ENCODE peak calls at places on chromosomes 6 and 20, in ten cellular contexts. G is GM23248, D is fibroblast of lung, C is GM23338, F is hepatocyte, A is HCT116, O is HepG2, K is mammary epithelial cell, M is A673, T is DND-41. J is an unnamed sample. For H3K36me3, the result is how much of the 10 kb centered on the place peaks cover.

GRCh38 chr6:99613398-99613704 is 6.7 kb downstream of the PRDM13 start:
- DNase-seq in O (no peak), M (peak), C (peak), A (no peak), G (peak), F (peak), T (no peak), K (no peak), D (peak), J (no peak)

GRCh38 chr20:4451487-4451886 is 270.2 kb upstream of the PRND start:
- DNase-seq in T (no peak), K (peak), C (no peak), A (no peak), G (no peak), O (no peak), F (no peak), M (no peak), D (peak), J (no peak)

GRCh38 chr6:120916844-120917243 is 417.4 kb downstream of the TBC1D32 start:
- DNase-seq in M (no peak), F (no peak), G (no peak), O (no peak), K (no peak), A (no peak), D (no peak), T (no peak), C (peak), J (no peak)

GRCh38 chr20:32189691-32190607 is 17.6 kb downstream of the PLAGL2 start:
- DNase-seq in C (peak), M (peak), G (peak), K (no peak), O (no peak), D (peak), A (no peak), T (peak), F (peak), J (no peak)

GRCh38 chr6:124830506-124830905 is 131.7 kb upstream of the RNF217 start:
- DNase-seq in A (no peak), D (no peak), C (no peak), M (no peak), K (no peak), G (no peak), T (no peak), F (no peak), O (no peak), J (no peak)

GRCh38 chr6:45654673-45655072 is 276.9 kb upstream of the SUPT3H start:
- DNase-seq in C (no peak), O (no peak), K (peak), T (no peak), F (no peak), M (no peak), G (peak), D (no peak), A (no peak), J (no peak)

GRCh38 chr6:139939189-139939979 is 564.9 kb upstream of the CITED2 start:
- DNase-seq in G (no peak), M (peak), F (no peak), O (no peak), D (no peak), C (peak), K (no peak), A (no peak), T (no peak), J (no peak)

GRCh38 chr20:53736757-53737403 is 143.2 kb upstream of the ZNF217 start:
- DNase-seq in A (no peak), G (peak), C (peak), F (no peak), M (no peak), T (no peak), K (peak), O (no peak), D (no peak), J (no peak)

GRCh38 chr20:46438156-46438750 is 31.8 kb upstream of the ELMO2 start:
- DNase-seq in O (peak), T (peak), C (peak), M (peak), D (peak), G (peak), A (peak), F (peak), K (peak), J (no peak)

GRCh38 chr6:108562503-108562993 is 1.8 kb downstream of the FOXO3 start:
- DNase-seq in K (peak), D (peak), O (peak), A (peak), F (peak), G (peak), C (peak), T (peak), M (peak), J (peak)

GRCh38 chr6:22221211-22221610 is 75.6 kb downstream of the PRL start:
- DNase-seq in C (no peak), F (no peak), D (no peak), M (no peak), K (peak), A (no peak), O (no peak), G (no peak), T (no peak), J (no peak)

GRCh38 chr6:150273457-150274309 is 95.1 kb upstream of the IYD start:
- DNase-seq in K (no peak), O (no peak), C (no peak), A (no peak), G (no peak), D (no peak), T (no peak), F (no peak), M (no peak), J (no peak)

GRCh38 chr6:132202569-132202968 is 198.7 kb downstream of the MOXD1 start:
- DNase-seq in D (peak), C (no peak), M (peak), A (no peak), T (no peak), K (no peak), G (peak), O (no peak), F (peak), J (no peak)

GRCh38 chr6:46573140-46573539 is 79.5 kb downstream of the CYP39A1 start:
- DNase-seq in C (no peak), D (no peak), M (no peak), K (no peak), F (no peak), T (no peak), G (no peak), A (no peak), O (no peak), J (no peak)

GRCh38 chr20:10225439-10226080 is 6.9 kb downstream of the SNAP25 start:
- DNase-seq in K (no peak), A (no peak), C (peak), M (peak), O (peak), D (peak), G (peak), F (peak), T (no peak), J (no peak)

GRCh38 chr6:9307786-9308185 is 872.4 kb upstream of the SLC35B3 start:
- DNase-seq in A (no peak), O (no peak), M (no peak), K (peak), C (no peak), T (no peak), F (no peak), G (no peak), D (no peak), J (no peak)

GRCh38 chr20:57392130-57392445 is 892 bp downstream of the RBM38 start:
- DNase-seq in M (peak), D (no peak), F (no peak), K (no peak), T (no peak), A (no peak), O (no peak), G (no peak), C (no peak), J (peak)

GRCh38 chr6:43627008-43627825 is 1.8 kb downstream of the GTPBP2 start:
- DNase-seq in A (peak), C (no peak), T (no peak), M (peak), D (peak), O (peak), K (peak), F (peak), G (peak), J (no peak)

GRCh38 chr6:45327956-45328522 is at the start of gene RUNX2:
- DNase-seq in T (peak), G (peak), O (no peak), K (peak), A (no peak), F (peak), M (peak), C (peak), D (peak), J (peak)

GRCh38 chr6:140931581-140931980 is 1201.1 kb upstream of the GJE1 start:
- DNase-seq in O (no peak), D (no peak), M (no peak), A (no peak), F (no peak), T (no peak), K (no peak), G (no peak), C (no peak), J (no peak)

GRCh38 chr20:10201321-10201870 is 17.2 kb upstream of the SNAP25 start:
- DNase-seq in A (no peak), F (no peak), D (peak), M (no peak), C (no peak), G (no peak), K (no peak), O (no peak), T (no peak), J (no peak)

GRCh38 chr6:150140236-150140969 is 2.4 kb upstream of the PPP1R14C start:
- DNase-seq in T (no peak), D (no peak), G (no peak), M (no peak), O (no peak), K (peak), C (no peak), A (no peak), F (no peak), J (no peak)

GRCh38 chr20:36177716-36178115 is 23.2 kb downstream of the EPB41L1 start:
- DNase-seq in M (no peak), T (no peak), D (no peak), F (no peak), O (no peak), C (no peak), K (no peak), G (no peak), A (no peak), J (no peak)

GRCh38 chr6:37926661-37927060 is 107.1 kb downstream of the ZFAND3 start:
- DNase-seq in M (no peak), A (no peak), O (no peak), G (no peak), D (no peak), K (no peak), C (peak), F (no peak), T (no peak), J (no peak)

GRCh38 chr20:44068780-44069191 is 118.2 kb downstream of the JPH2 start:
- DNase-seq in D (no peak), M (no peak), C (no peak), K (no peak), A (no peak), F (no peak), O (no peak), G (no peak), T (peak), J (no peak)

GRCh38 chr6:126527016-126527606 is 187.2 kb downstream of the CENPW start:
- DNase-seq in F (no peak), G (no peak), T (no peak), O (no peak), K (no peak), D (no peak), C (no peak), A (no peak), M (no peak), J (no peak)

GRCh38 chr6:134449781-134450180 is 131.9 kb upstream of the SGK1 start:
- DNase-seq in O (no peak), C (no peak), D (peak), K (no peak), F (no peak), G (peak), M (no peak), T (no peak), A (no peak), J (no peak)

GRCh38 chr6:101926149-101926925 is 532.8 kb downstream of the GRIK2 start:
- DNase-seq in C (no peak), D (no peak), T (no peak), G (peak), F (no peak), O (no peak), K (no peak), A (no peak), M (peak), J (no peak)

GRCh38 chr6:114739656-114740055 is 396.8 kb upstream of the HS3ST5 start:
- DNase-seq in F (no peak), D (no peak), K (no peak), G (no peak), T (no peak), M (no peak), A (no peak), O (no peak), C (no peak), J (no peak)

GRCh38 chr20:12133553-12133952 is 215.9 kb downstream of the BTBD3 start:
- DNase-seq in O (no peak), D (no peak), F (no peak), G (no peak), K (no peak), A (no peak), C (no peak), M (no peak), T (no peak), J (no peak)

GRCh38 chr6:101722991-101723579 is 329.6 kb downstream of the GRIK2 start:
- DNase-seq in G (peak), F (no peak), D (peak), C (no peak), K (peak), A (no peak), O (no peak), M (peak), T (no peak), J (no peak)

GRCh38 chr6:39430968-39431523 is 108.5 kb upstream of the KCNK16 start:
- DNase-seq in A (no peak), G (peak), M (peak), D (no peak), F (peak), O (no peak), K (no peak), C (peak), T (peak), J (peak)

GRCh38 chr6:161922631-161923119 is 648.8 kb upstream of the AGPAT4 start:
- DNase-seq in C (peak), D (peak), O (peak), A (peak), K (peak), G (peak), M (peak), F (peak), T (no peak), J (no peak)

GRCh38 chr20:58870293-58871014 is 17.9 kb downstream of the GNAS start:
- DNase-seq in K (peak), O (peak), M (peak), F (peak), G (peak), A (no peak), D (peak), T (peak), C (peak), J (no peak)

GRCh38 chr6:90216081-90216977 is 80.3 kb downstream of the BACH2 start:
- DNase-seq in A (no peak), C (peak), D (peak), T (peak), F (peak), O (peak), G (peak), M (no peak), K (no peak), J (no peak)

GRCh38 chr6:3228046-3228671 is 706 bp upstream of the TUBB2B start:
- DNase-seq in K (no peak), G (no peak), T (no peak), O (no peak), C (peak), A (no peak), F (peak), M (no peak), D (no peak), J (no peak)
- TF ChIP-seq EZH2 in K (peak), G (no peak), T (no peak), O (no peak), C (no peak), A (no peak), F (peak), M (no peak), D (peak), J (no peak)

GRCh38 chr6:35057449-35058030 is 83.6 kb downstream of the TCP11 start:
- DNase-seq in O (no peak), C (no peak), D (no peak), K (no peak), F (no peak), A (no peak), T (no peak), M (no peak), G (no peak), J (no peak)
- H3K36me3 ChIP-seq in O (under half), C (under half), D (under half), K (under half), F (under half), A (under half), T (under half), M (under half), G (under half), J (under half)

GRCh38 chr6:3457710-3458605 is 1.1 kb upstream of the SLC22A23 start:
- DNase-seq in M (peak), O (peak), K (no peak), T (no peak), D (peak), A (peak), C (peak), F (peak), G (peak), J (peak)
- TF ChIP-seq EZH2 in M (no peak), O (no peak), K (no peak), T (no peak), D (peak), A (no peak), C (no peak), F (no peak), G (no peak), J (no peak)

GRCh38 chr20:48262396-48262795 is 477.1 kb upstream of the SULF2 start:
- DNase-seq in K (no peak), D (no peak), M (no peak), O (no peak), F (no peak), C (no peak), T (no peak), G (no peak), A (no peak), J (no peak)
- H3K36me3 ChIP-seq in K (under half), D (under half), M (under half), O (under half), F (under half), C (under half), T (under half), G (under half), A (under half), J (under half)

J was measured in SK-N-MC.